ENCODE peak calls at places on chromosome 1, in five cellular contexts. Q, D, V, L and S are unnamed samples.

GRCh38 chr1:64664287-64664686 is 80.6 kb upstream of the RAVER2 start:
- DNase-seq in Q (no peak), D (no peak), V (no peak), L (no peak), S (no peak)

GRCh38 chr1:207089627-207090265 is 1.1 kb downstream of the C4BPB start:
- DNase-seq in Q (no peak), D (no peak), V (no peak), L (no peak), S (no peak)

GRCh38 chr1:89666640-89667039 is 33.7 kb downstream of the LRRC8C start:
- DNase-seq in Q (no peak), D (no peak), V (no peak), L (no peak), S (no peak)

GRCh38 chr1:91070274-91070673 is 48.4 kb upstream of the ZNF644 start:
- DNase-seq in Q (no peak), D (no peak), V (no peak), L (no peak), S (no peak)

GRCh38 chr1:230857822-230858221 is 10.5 kb downstream of the C1orf198 start:
- DNase-seq in Q (no peak), D (no peak), V (no peak), L (no peak), S (no peak)

GRCh38 chr1:55970711-55971110 is 608.7 kb downstream of the PLPP3 start:
- DNase-seq in Q (no peak), D (no peak), V (peak; percentile 63), L (no peak), S (peak; percentile 23)

GRCh38 chr1:209435654-209436566 is 147.6 kb upstream of the CAMK1G start:
- DNase-seq in Q (peak; percentile 38), D (peak; percentile 53), V (peak; percentile 82), L (peak; percentile 11), S (peak; percentile 97)

GRCh38 chr1:40153073-40153770 is 8.0 kb upstream of the RLF start:
- DNase-seq in Q (peak; percentile 23), D (no peak), V (peak; percentile 81), L (peak; percentile 44), S (peak; percentile 61)

GRCh38 chr1:166432655-166433054 is 265.9 kb upstream of the FAM78B start:
- DNase-seq in Q (no peak), D (no peak), V (no peak), L (no peak), S (no peak)

GRCh38 chr1:213989071-213989739 is 1.4 kb downstream of the PROX1 start:
- DNase-seq in Q (no peak), D (peak; percentile 47), V (no peak), L (no peak), S (no peak)

GRCh38 chr1:213986925-213987250 is 885 bp upstream of the PROX1 start:
- DNase-seq in Q (no peak), D (no peak), V (no peak), L (no peak), S (no peak)

GRCh38 chr1:213987422-213987875 is 324 bp upstream of the PROX1 start:
- DNase-seq in Q (no peak), D (peak; percentile 40), V (peak; percentile 19), L (no peak), S (no peak)

GRCh38 chr1:213988639-213989070 is 882 bp downstream of the PROX1 start:
- DNase-seq in Q (no peak), D (no peak), V (no peak), L (no peak), S (no peak)

DNA sequence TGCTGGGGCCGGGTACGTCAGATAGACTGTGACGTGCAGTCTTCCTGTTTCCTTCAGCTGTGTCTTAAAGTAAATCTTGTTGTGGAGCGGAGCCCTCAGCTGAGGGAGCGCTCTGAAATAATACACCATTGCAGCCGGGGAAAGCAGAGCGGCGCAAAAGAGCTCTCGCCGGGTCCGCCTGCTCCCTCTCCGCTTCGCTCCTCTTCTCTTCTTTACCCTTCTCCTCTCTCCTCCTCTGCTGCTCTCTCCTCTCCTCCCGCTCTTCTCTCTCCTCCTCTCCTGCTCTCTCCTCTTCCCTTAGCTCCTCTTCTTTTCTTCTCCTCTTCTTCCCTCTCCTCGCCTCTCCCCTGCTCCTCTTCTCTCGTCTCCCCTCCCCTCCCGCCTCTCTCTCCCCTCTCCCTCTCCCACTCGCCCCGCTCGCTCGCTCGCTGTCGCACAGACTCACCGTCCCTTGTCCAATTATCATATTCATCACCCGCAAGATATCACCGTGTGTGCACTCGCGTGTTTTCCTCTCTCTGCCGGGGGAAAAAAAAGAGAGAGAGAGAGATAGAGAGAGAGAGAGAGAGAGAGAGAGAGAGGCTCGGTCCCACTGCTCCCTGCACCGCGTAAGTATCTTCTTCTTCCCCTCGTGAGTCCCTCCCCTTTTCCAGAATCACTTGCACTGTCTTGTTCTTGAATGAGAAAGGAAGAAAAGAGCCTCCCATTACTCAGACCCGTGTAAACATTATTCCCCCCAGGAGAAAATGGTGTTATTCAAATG is at the start of gene PROX1:
- DNase-seq in Q (peak; percentile 47), D (peak; percentile 81), V (peak; percentile 85), L (peak; percentile 58), S (peak; percentile 86)
- TF ChIP-seq CTCF in Q (peak; percentile 12), D (no peak), V (no peak), L (peak; percentile 11), S (no peak)

DNA sequence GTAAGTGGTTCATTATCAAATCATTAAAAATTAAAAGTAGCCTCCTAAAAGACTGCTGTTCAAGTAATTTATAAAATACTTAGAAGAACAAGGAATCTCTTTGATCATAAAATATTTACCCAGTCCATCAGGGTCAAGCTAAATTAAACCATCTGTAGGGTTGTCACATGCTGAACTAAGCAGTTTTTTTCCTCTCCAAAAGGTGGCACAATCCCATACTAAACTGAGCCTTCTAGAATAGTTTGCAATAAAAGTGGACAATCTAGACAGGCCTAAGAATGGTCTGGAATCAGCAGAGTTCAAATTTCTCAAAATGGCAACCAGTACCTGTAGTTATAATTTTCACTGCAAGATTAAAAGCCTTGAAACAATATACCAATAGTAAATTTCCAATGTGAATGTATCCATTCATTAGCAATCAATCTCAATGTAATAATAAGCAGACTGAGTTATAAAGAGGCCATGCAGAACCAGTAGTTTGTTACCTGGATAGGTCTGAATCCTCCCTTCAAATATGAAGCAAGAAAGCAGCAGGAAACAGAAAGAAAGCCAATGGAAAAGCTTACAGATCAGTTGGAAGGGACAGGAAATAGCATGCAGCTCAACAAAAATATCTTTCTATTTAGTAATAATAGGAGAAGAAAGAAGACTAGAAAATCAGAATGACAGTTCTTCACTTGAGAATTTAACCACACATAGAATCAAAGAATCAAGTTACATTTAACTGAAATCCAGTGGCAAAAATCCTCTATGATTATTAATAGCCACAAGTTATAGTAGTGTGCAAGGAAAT is 194.6 kb downstream of the EIF4G3 start:
- DNase-seq in Q (no peak), D (no peak), V (peak; percentile 63), L (no peak), S (peak; percentile 40)
- TF ChIP-seq CTCF in Q (peak; percentile 28), D (no peak), V (peak; percentile 47), L (peak; percentile 38), S (no peak)

GRCh38 chr1:9267827-9268581 is 24.7 kb upstream of the SPSB1 start:
- DNase-seq in Q (no peak), D (no peak), V (no peak), L (no peak), S (no peak)

GRCh38 chr1:9265037-9265436 is 27.7 kb upstream of the SPSB1 start:
- DNase-seq in Q (no peak), D (no peak), V (no peak), L (no peak), S (no peak)

GRCh38 chr1:9269078-9269501 is 23.6 kb upstream of the SPSB1 start:
- DNase-seq in Q (no peak), D (no peak), V (no peak), L (no peak), S (no peak)

GRCh38 chr1:9265966-9266365 is 26.7 kb upstream of the SPSB1 start:
- DNase-seq in Q (no peak), D (no peak), V (no peak), L (no peak), S (no peak)

GRCh38 chr1:9267352-9267686 is 25.4 kb upstream of the SPSB1 start:
- DNase-seq in Q (no peak), D (no peak), V (no peak), L (no peak), S (no peak)
- TF ChIP-seq CTCF in Q (no peak), D (peak; percentile 18), V (no peak), L (no peak), S (no peak)

GRCh38 chr1:203592156-203592555 is 34.5 kb upstream of the ATP2B4 start:
- DNase-seq in Q (no peak), D (no peak), V (no peak), L (no peak), S (no peak)

GRCh38 chr1:203593143-203593542 is 33.5 kb upstream of the ATP2B4 start:
- DNase-seq in Q (no peak), D (no peak), V (no peak), L (no peak), S (no peak)

GRCh38 chr1:203591626-203592025 is 35.0 kb upstream of the ATP2B4 start:
- DNase-seq in Q (no peak), D (no peak), V (no peak), L (no peak), S (no peak)

GRCh38 chr1:203592728-203593127 is 33.9 kb upstream of the ATP2B4 start:
- DNase-seq in Q (no peak), D (no peak), V (peak; percentile 29), L (no peak), S (no peak)

GRCh38 chr1:203593723-203594122 is 32.9 kb upstream of the ATP2B4 start:
- DNase-seq in Q (no peak), D (no peak), V (no peak), L (no peak), S (peak; percentile 54)
- TF ChIP-seq CTCF in Q (peak; percentile 23), D (no peak), V (peak; percentile 15), L (peak; percentile 10), S (peak; percentile 34)

DNA sequence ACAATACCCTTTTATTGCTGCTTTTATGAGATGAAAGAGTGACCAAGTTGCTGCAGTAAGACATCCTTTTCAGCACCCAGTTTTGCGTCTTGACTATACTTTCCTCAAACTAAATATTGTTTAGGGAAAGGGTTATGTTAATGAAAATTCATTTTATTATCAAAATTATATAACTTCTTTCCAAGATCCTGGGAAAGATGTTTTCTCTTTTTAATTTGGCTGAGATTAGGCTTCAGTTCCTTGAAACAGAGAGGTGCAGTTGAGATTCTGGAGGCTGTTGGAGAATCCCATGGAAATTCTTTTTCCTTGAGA is 91.6 kb upstream of the KCNA3 start:
- DNase-seq in Q (no peak), D (no peak), V (no peak), L (no peak), S (no peak)
- TF ChIP-seq CTCF in Q (no peak), D (peak; percentile 19), V (no peak), L (no peak), S (no peak)

DNA sequence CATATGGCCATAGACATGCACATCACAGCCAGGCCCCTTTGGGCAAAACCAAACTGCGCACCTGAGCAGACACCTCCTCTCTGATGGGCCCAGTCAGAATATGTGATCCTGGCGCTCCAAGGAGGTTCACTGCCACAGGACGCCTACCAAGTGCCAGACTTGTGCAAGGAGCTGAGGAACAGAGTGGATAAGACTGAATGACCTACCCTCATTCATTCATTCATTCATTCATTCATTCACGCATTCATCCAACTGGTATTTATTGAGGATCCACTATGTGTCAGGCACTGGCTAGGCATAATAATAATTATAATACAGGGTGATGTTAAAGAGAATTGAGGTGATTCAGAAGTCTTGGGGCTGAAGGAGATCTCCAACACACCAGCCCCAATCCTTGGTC is 2.4 kb upstream of the IGSF21 start:
- DNase-seq in Q (no peak), D (no peak), V (no peak), L (no peak), S (no peak)
- TF ChIP-seq CTCF in Q (no peak), D (no peak), V (no peak), L (no peak), S (no peak)